ENCODE peak calls at places on chromosome 19, in seven cellular contexts. B is AG10803, I is pancreas, U is GM20000, K is HEK293T, E is nucleus accumbens, W is GM12864. D is an unnamed sample.

GRCh38 chr19:5318306-5318705 is 22.3 kb downstream of the PTPRS start:
- DNase-seq in B (no peak), I (no peak), U (no peak), K (no peak), E (no peak), W (no peak), D (no peak)

GRCh38 chr19:2680808-2681207 is 21.7 kb downstream of the GNG7 start:
- DNase-seq in B (no peak), I (no peak), U (peak; percentile 53), K (no peak), E (no peak), W (peak; percentile 81), D (no peak)

GRCh38 chr19:55641376-55642152 is 762 bp downstream of the ZNF580 start:
- DNase-seq in B (no peak), I (no peak), U (peak; percentile 62), K (no peak), E (peak; percentile 72), W (no peak), D (no peak)

GRCh38 chr19:8615813-8616596 is 5.5 kb upstream of the ADAMTS10 start:
- DNase-seq in B (peak; percentile 48), I (peak; percentile 56), U (peak; percentile 64), K (peak; percentile 70), E (no peak), W (no peak), D (no peak)

GRCh38 chr19:30530751-30531150 is 158.6 kb downstream of the ZNF536 start:
- DNase-seq in B (no peak), I (no peak), U (no peak), K (no peak), E (no peak), W (no peak), D (no peak)

GRCh38 chr19:33403221-33403972 is 29.9 kb downstream of the CEBPG start:
- DNase-seq in B (no peak), I (no peak), U (no peak), K (no peak), E (no peak), W (no peak), D (no peak)

GRCh38 chr19:33950141-33950805 is 153.6 kb downstream of the KCTD15 start:
- DNase-seq in B (peak; percentile 16), I (no peak), U (no peak), K (no peak), E (no peak), W (no peak), D (no peak)

GRCh38 chr19:6235031-6235951 is 44.5 kb downstream of the MLLT1 start:
- DNase-seq in B (no peak), I (peak; percentile 13), U (no peak), K (no peak), E (no peak), W (no peak), D (no peak)

GRCh38 chr19:18589380-18590272 is 1.0 kb downstream of the REX1BD start:
- DNase-seq in B (peak; percentile 52), I (peak; percentile 67), U (peak; percentile 81), K (peak; percentile 68), E (peak; percentile 30), W (no peak), D (no peak)

GRCh38 chr19:35986664-35987570 is 8.1 kb upstream of the SDHAF1 start:
- DNase-seq in B (no peak), I (no peak), U (no peak), K (peak; percentile 57), E (peak; percentile 17), W (no peak), D (no peak)

GRCh38 chr19:42152285-42152684 is 20.0 kb upstream of the POU2F2 start:
- DNase-seq in B (no peak), I (no peak), U (no peak), K (no peak), E (no peak), W (no peak), D (no peak)

GRCh38 chr19:2756477-2756876 is 16.7 kb upstream of the SLC39A3 start:
- DNase-seq in B (no peak), I (no peak), U (no peak), K (no peak), E (no peak), W (no peak), D (no peak)

GRCh38 chr19:31054430-31054829 is 294.8 kb downstream of the TSHZ3 start:
- DNase-seq in B (peak; percentile 63), I (no peak), U (no peak), K (peak; percentile 59), E (no peak), W (no peak), D (no peak)

GRCh38 chr19:35136231-35136630 is 1.4 kb upstream of the LGI4 start:
- DNase-seq in B (no peak), I (no peak), U (no peak), K (no peak), E (no peak), W (no peak), D (no peak)

GRCh38 chr19:41997851-41998229 is 3.8 kb upstream of the ATP1A3 start:
- DNase-seq in B (no peak), I (no peak), U (peak; percentile 47), K (no peak), E (no peak), W (no peak), D (no peak)

GRCh38 chr19:17520865-17521264 is 9.4 kb downstream of the PGLS start:
- DNase-seq in B (no peak), I (no peak), U (no peak), K (no peak), E (no peak), W (no peak), D (no peak)

GRCh38 chr19:10621966-10622365 is 3.4 kb upstream of the SLC44A2 start:
- DNase-seq in B (no peak), I (no peak), U (no peak), K (no peak), E (no peak), W (no peak), D (no peak)

GRCh38 chr19:45142728-45143115 is 18.1 kb downstream of the NKPD1 start:
- DNase-seq in B (no peak), I (no peak), U (no peak), K (no peak), E (no peak), W (no peak), D (no peak)

GRCh38 chr19:5345895-5346386 is 5.3 kb upstream of the PTPRS start:
- DNase-seq in B (peak; percentile 39), I (no peak), U (no peak), K (no peak), E (no peak), W (no peak), D (no peak)

GRCh38 chr19:15964231-15964630 is 15.4 kb downstream of the OR10H4 start:
- DNase-seq in B (no peak), I (no peak), U (no peak), K (no peak), E (no peak), W (no peak), D (no peak)

GRCh38 chr19:18646535-18647370 is 9.9 kb downstream of the KLHL26 start:
- DNase-seq in B (no peak), I (no peak), U (no peak), K (no peak), E (no peak), W (no peak), D (no peak)

GRCh38 chr19:50696065-50696425 is 23.6 kb downstream of the SHANK1 start:
- DNase-seq in B (no peak), I (no peak), U (no peak), K (no peak), E (no peak), W (no peak), D (no peak)

GRCh38 chr19:18672044-18672451 is 11.4 kb upstream of the CRTC1 start:
- DNase-seq in B (no peak), I (no peak), U (no peak), K (no peak), E (peak; percentile 53), W (no peak), D (no peak)

D was measured in putamen.